ENCODE peak calls at places on chromosome 18, in six cellular contexts. U is SK-N-SH, H is HepG2, D is IMR-90, X is A549, J is K562. R is an unnamed sample.

GRCh38 chr18:12432196-12432595 is 24.5 kb downstream of the PRELID3A start:
- DNase-seq in X (no peak), U (no peak), H (no peak), J (no peak), D (no peak), R (no peak)

GRCh38 chr18:53864758-53865157 is 359.7 kb downstream of the MBD2 start:
- DNase-seq in H (no peak), J (no peak), D (no peak), X (no peak), U (peak; percentile 14), R (no peak)

GRCh38 chr18:76491436-76491800 is 3.6 kb downstream of the ZNF516 start:
- DNase-seq in J (peak; percentile 21), X (peak; percentile 28), U (peak; percentile 81), H (peak; percentile 41), D (peak; percentile 68), R (no peak)

GRCh38 chr18:24368749-24369148 is 28.9 kb downstream of the OSBPL1A start:
- DNase-seq in U (no peak), H (no peak), J (no peak), X (no peak), D (peak; percentile 20), R (no peak)

GRCh38 chr18:51350081-51350480 is 152.6 kb upstream of the MEX3C start:
- DNase-seq in U (no peak), J (no peak), H (no peak), X (no peak), D (no peak), R (no peak)

GRCh38 chr18:62767321-62767720 is 52.0 kb downstream of the PHLPP1 start:
- DNase-seq in D (no peak), H (no peak), X (no peak), U (no peak), J (no peak), R (no peak)

GRCh38 chr18:54023471-54023870 is 201.0 kb downstream of the MBD2 start:
- DNase-seq in X (no peak), H (no peak), J (no peak), U (no peak), D (no peak), R (no peak)

GRCh38 chr18:8468911-8469310 is 140.3 kb upstream of the RAB12 start:
- DNase-seq in D (peak; percentile 23), X (no peak), J (no peak), U (no peak), H (no peak), R (no peak)

GRCh38 chr18:28204154-28204553 is 27.2 kb upstream of the CDH2 start:
- DNase-seq in U (no peak), H (no peak), X (no peak), D (peak; percentile 85), J (no peak), R (no peak)

GRCh38 chr18:63788447-63789096 is 13.4 kb downstream of the SERPINB7 start:
- DNase-seq in U (no peak), X (peak; percentile 2), J (no peak), D (peak; percentile 96), H (no peak), R (peak; percentile 68)

GRCh38 chr18:71951021-71951420 is 593.1 kb downstream of the CBLN2 start:
- DNase-seq in H (no peak), D (no peak), X (no peak), U (peak; percentile 4), J (no peak), R (no peak)

GRCh38 chr18:23115683-23116096 is 19.6 kb upstream of the CABLES1 start:
- DNase-seq in J (no peak), X (peak; percentile 58), U (no peak), H (peak; percentile 74), D (peak; percentile 100), R (peak; percentile 54)

GRCh38 chr18:23964282-23965238 is 50.0 kb upstream of the TTC39C start:
- DNase-seq in X (no peak), H (no peak), U (no peak), D (no peak), J (peak; percentile 15), R (peak; percentile 55)

GRCh38 chr18:48227206-48227605 is 182.0 kb downstream of the ZBTB7C start:
- DNase-seq in X (no peak), H (no peak), D (no peak), U (no peak), J (no peak), R (no peak)

GRCh38 chr18:52370841-52371240 is 30.8 kb downstream of the DCC start:
- DNase-seq in H (no peak), J (no peak), X (no peak), D (no peak), U (no peak), R (no peak)

GRCh38 chr18:52367962-52368745 is 28.2 kb downstream of the DCC start:
- DNase-seq in D (no peak), U (no peak), H (no peak), J (no peak), X (no peak), R (no peak)
- TF ChIP-seq RAD21 in D (no peak), U (no peak), H (no peak), J (no peak), X (no peak), R (no peak)

GRCh38 chr18:34314847-34315246 is 90.1 kb upstream of the NOL4 start:
- DNase-seq in X (no peak), J (no peak), H (no peak), U (no peak), D (no peak), R (no peak)

GRCh38 chr18:34315953-34316352 is 91.2 kb upstream of the NOL4 start:
- DNase-seq in H (no peak), U (no peak), X (no peak), D (no peak), J (no peak), R (no peak)

GRCh38 chr18:34311468-34311867 is 86.8 kb upstream of the NOL4 start:
- DNase-seq in X (no peak), H (no peak), D (no peak), U (no peak), J (no peak), R (no peak)
- H3K27ac ChIP-seq in X (no peak overlapping the region), H (no peak overlapping the region), D (no peak overlapping the region), U (no peak overlapping the region), J (no peak overlapping the region), R (no peak overlapping the region)

GRCh38 chr18:36711813-36712444 is 116.9 kb downstream of the TPGS2 start:
- DNase-seq in H (no peak), U (no peak), X (peak; percentile 1), D (peak; percentile 94), J (no peak), R (peak; percentile 35)
- TF ChIP-seq RAD21 in H (no peak), U (no peak), X (no peak), D (no peak), J (no peak), R (no peak)

GRCh38 chr18:58687871-58688308 is 16.6 kb downstream of the MALT1 start:
- DNase-seq in X (no peak), D (no peak), U (no peak), J (no peak), H (no peak), R (no peak)

DNA sequence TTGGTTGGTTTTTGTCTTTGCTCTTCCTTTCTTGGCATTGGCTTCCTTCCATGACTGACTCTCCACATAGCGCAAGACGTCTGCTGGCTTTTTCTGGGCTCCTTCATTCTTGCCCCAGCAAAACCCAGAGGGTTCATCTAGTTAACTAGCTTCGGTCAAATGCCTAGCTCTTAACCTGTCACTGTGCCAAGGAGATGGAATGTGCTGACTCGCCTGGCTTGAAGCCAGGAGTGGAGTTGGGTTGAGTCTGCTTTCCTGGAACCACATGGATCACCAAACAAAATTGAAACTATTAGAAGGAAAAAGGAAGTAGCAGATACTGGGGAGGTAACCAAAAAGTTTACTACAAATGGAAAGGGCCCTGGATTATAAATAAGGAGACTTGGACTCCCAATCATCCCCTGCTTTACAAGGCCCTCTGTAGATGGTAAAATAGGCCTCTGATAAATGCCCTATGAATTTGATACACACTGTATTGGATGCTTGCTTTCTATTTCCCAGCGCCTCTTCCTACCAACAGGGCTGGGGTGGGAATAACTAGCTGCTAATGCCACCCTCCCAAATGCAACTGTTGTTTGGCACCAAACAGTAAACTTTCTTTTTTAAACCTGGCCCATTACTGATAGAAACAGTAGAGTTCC is 11.3 kb downstream of the MALT1 start:
- DNase-seq in H (peak; percentile 68), X (no peak), D (peak; percentile 74), J (no peak), U (no peak), R (peak; percentile 33)
- H3K27ac ChIP-seq in H (no peak overlapping the region), X (peak overlapping the region; percentile 7), D (no peak overlapping the region), J (no peak overlapping the region), U (no peak overlapping the region), R (peak overlapping the region; percentile 23)

GRCh38 chr18:58451972-58452334 is 176.9 kb downstream of the ALPK2 start:
- DNase-seq in H (no peak), J (no peak), D (no peak), U (no peak), X (no peak), R (no peak)
- TF ChIP-seq RAD21 in H (no peak), J (no peak), D (no peak), U (no peak), X (no peak), R (no peak)

GRCh38 chr18:7413906-7414305 is 153.2 kb upstream of the PTPRM start:
- DNase-seq in H (no peak), X (no peak), U (no peak), D (no peak), J (no peak), R (no peak)

GRCh38 chr18:7414459-7414858 is 152.7 kb upstream of the PTPRM start:
- DNase-seq in X (no peak), J (no peak), U (no peak), D (no peak), H (no peak), R (no peak)

GRCh38 chr18:7417742-7418141 is 149.4 kb upstream of the PTPRM start:
- DNase-seq in D (no peak), H (no peak), J (no peak), U (no peak), X (peak; percentile 34), R (no peak)

GRCh38 chr18:7415081-7415894 is 151.8 kb upstream of the PTPRM start:
- DNase-seq in J (no peak), X (no peak), H (no peak), D (no peak), U (no peak), R (no peak)
- H3K27ac ChIP-seq in J (no peak overlapping the region), X (peak overlapping the region; percentile 47), H (no peak overlapping the region), D (no peak overlapping the region), U (no peak overlapping the region), R (no peak overlapping the region)

R was measured in HCT116.